ENCODE peak calls at places on chromosomes 1 and 21, in four cellular contexts. T is ovary, E is spleen, R is K562. D is an unnamed sample.

GRCh38 chr21:29332461-29333354 is 34.0 kb downstream of the BACH1 start:
- DNase-seq in E (no peak), T (no peak), R (no peak), D (no peak)

GRCh38 chr1:201309420-201309819 is 26.1 kb downstream of the PKP1 start:
- DNase-seq in T (no peak), R (peak), E (no peak), D (peak)

GRCh38 chr21:26965567-26966359 is 1.1 kb downstream of the ADAMTS5 start:
- DNase-seq in T (peak), R (no peak), E (peak), D (no peak)

GRCh38 chr1:176849281-176849680 is 315.2 kb downstream of the ASTN1 start:
- DNase-seq in R (no peak), E (no peak), T (no peak), D (no peak)

GRCh38 chr1:232486454-232487202 is 143.3 kb downstream of the SIPA1L2 start:
- DNase-seq in E (no peak), R (no peak), T (no peak), D (no peak)

GRCh38 chr1:32339363-32339978 is 3.4 kb upstream of the MARCKSL1 start:
- DNase-seq in T (no peak), R (peak), E (peak), D (no peak)

GRCh38 chr1:54253480-54253879 is 53.5 kb downstream of the MRPL37 start:
- DNase-seq in T (no peak), E (no peak), R (no peak), D (no peak)

GRCh38 chr1:230087722-230088115 is 20.7 kb downstream of the GALNT2 start:
- DNase-seq in E (no peak), T (no peak), R (no peak), D (no peak)

GRCh38 chr1:118185083-118185899 is at the start of gene SPAG17:
- DNase-seq in E (no peak), T (peak), R (peak), D (peak)

GRCh38 chr1:68051475-68051874 is 1.0 kb upstream of the DIRAS3 start:
- DNase-seq in E (peak), T (peak), R (no peak), D (no peak)

GRCh38 chr21:33286600-33287456 is 20.7 kb downstream of the IL10RB start:
- DNase-seq in T (peak), E (no peak), R (no peak), D (no peak)

GRCh38 chr1:74771913-74772515 is 39.1 kb downstream of the TYW3 start:
- DNase-seq in E (no peak), T (no peak), R (peak), D (no peak)

GRCh38 chr1:12549460-12550349 is 68.3 kb downstream of the DHRS3 start:
- DNase-seq in R (peak), E (no peak), T (peak), D (peak)

GRCh38 chr1:231861541-231862481 is 235.2 kb downstream of the DISC1 start:
- DNase-seq in E (no peak), R (no peak), T (no peak), D (no peak)

GRCh38 chr1:18955442-18956188 is 861 bp downstream of the IFFO2 start:
- DNase-seq in T (peak), R (peak), E (peak), D (no peak)

GRCh38 chr1:234721476-234722266 is 111.7 kb upstream of the IRF2BP2 start:
- DNase-seq in E (no peak), R (peak), T (peak), D (no peak)

GRCh38 chr1:234716907-234717375 is 107.0 kb upstream of the IRF2BP2 start:
- DNase-seq in R (no peak), T (no peak), E (no peak), D (no peak)

GRCh38 chr1:234719454-234720258 is 109.7 kb upstream of the IRF2BP2 start:
- DNase-seq in T (no peak), R (no peak), E (no peak), D (no peak)

GRCh38 chr1:234720709-234721436 is 110.9 kb upstream of the IRF2BP2 start:
- DNase-seq in T (no peak), R (no peak), E (no peak), D (peak)

GRCh38 chr1:234718509-234719453 is 108.8 kb upstream of the IRF2BP2 start:
- DNase-seq in R (no peak), T (no peak), E (no peak), D (no peak)
- H3K4me3 ChIP-seq in R (no peak), T (no peak), E (no peak), D (no peak)

DNA sequence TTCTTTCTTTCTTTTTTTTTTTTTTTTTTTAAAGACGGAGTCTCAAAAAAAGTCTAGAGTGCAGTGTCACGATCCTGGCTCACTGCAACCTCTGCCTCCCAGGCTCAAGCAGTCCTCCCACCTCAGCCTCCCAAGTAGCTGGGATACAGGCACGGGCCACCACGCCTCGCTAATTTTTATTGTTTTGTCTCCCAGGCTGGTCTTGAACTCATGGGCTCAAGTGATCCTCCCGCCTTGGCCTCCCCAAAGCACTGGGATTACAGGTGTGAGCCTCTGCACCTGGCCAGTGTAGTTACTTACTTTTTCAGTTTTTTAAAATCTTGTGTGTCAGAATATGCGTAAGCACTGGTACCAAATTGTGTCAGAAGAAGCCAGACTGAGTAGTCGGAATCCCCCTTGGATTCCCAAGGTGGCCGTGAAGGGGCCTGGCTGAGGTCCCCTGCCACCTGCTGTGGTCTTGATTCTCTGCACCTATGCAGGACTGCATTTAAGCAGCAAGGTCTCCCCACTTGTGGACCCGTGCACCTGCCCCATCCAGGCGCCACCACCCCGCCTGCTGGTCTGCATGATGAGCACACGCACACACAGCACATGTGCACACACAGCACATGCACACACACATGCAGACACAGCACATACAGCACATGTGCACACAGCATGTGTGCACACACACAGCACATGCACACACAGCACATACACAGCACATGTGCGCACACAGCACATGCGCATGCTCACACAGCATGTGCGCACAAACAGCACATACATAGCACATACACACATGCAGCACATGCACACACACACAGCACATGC is 47.5 kb downstream of the PCNT start:
- DNase-seq in R (no peak), T (no peak), E (no peak), D (no peak)
- TF ChIP-seq CTCF in R (no peak), T (no peak), E (no peak), D (no peak)

GRCh38 chr1:179448429-179449149 is 82.8 kb downstream of the AXDND1 start:
- DNase-seq in R (peak), T (no peak), E (no peak), D (no peak)
- TF ChIP-seq POLR2A in R (no peak), T (no peak), E (no peak), D (no peak)

GRCh38 chr1:39689635-39690034 is 1.6 kb downstream of the HPCAL4 start:
- DNase-seq in E (no peak), T (no peak), R (no peak), D (no peak)

GRCh38 chr1:39690225-39690624 is 1.0 kb downstream of the HPCAL4 start:
- DNase-seq in E (no peak), T (no peak), R (no peak), D (no peak)

GRCh38 chr1:39691383-39692151 is at the start of gene HPCAL4:
- DNase-seq in T (peak), E (peak), R (peak), D (peak)

GRCh38 chr1:39692152-39693064 is 1.2 kb upstream of the HPCAL4 start:
- DNase-seq in E (no peak), R (no peak), T (peak), D (no peak)

GRCh38 chr1:39690943-39691382 is 270 bp downstream of the HPCAL4 start:
- DNase-seq in T (no peak), R (no peak), E (no peak), D (no peak)
- H3K4me3 ChIP-seq in T (peak), R (peak), E (peak), D (no peak)

DNA sequence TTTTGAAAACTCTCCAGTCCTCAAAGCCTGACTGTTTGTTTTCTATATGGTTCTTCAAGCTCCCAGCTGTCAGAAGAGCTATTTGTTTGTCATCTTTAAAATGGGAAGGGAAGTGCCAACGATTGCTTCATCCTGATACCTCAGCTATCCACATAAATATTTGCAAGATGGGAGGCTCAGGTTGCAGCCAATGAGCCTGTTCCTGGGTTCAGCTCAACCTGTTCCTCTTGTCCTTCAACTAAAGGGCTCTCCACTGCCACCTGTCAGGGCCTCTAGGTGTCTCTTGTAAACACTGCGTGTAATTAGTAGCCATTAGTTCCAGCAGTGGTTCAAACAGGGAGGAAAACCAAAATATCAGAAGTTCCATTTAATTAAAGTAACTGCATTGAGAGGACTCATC is 445.1 kb downstream of the AJAP1 start:
- DNase-seq in T (no peak), R (no peak), E (no peak), D (no peak)
- TF ChIP-seq CTCF in T (no peak), R (no peak), E (no peak), D (no peak)

GRCh38 chr1:109396971-109397370 is 747 bp downstream of the SORT1 start:
- DNase-seq in E (no peak), T (no peak), R (peak), D (no peak)

GRCh38 chr1:109396513-109396839 is 1.2 kb downstream of the SORT1 start:
- DNase-seq in R (no peak), T (no peak), E (no peak), D (no peak)

GRCh38 chr1:109398343-109399225 is 866 bp upstream of the SORT1 start:
- DNase-seq in T (no peak), E (no peak), R (no peak), D (no peak)

GRCh38 chr1:109399326-109399957 is 1.7 kb upstream of the SORT1 start:
- DNase-seq in E (no peak), R (peak), T (no peak), D (no peak)

DNA sequence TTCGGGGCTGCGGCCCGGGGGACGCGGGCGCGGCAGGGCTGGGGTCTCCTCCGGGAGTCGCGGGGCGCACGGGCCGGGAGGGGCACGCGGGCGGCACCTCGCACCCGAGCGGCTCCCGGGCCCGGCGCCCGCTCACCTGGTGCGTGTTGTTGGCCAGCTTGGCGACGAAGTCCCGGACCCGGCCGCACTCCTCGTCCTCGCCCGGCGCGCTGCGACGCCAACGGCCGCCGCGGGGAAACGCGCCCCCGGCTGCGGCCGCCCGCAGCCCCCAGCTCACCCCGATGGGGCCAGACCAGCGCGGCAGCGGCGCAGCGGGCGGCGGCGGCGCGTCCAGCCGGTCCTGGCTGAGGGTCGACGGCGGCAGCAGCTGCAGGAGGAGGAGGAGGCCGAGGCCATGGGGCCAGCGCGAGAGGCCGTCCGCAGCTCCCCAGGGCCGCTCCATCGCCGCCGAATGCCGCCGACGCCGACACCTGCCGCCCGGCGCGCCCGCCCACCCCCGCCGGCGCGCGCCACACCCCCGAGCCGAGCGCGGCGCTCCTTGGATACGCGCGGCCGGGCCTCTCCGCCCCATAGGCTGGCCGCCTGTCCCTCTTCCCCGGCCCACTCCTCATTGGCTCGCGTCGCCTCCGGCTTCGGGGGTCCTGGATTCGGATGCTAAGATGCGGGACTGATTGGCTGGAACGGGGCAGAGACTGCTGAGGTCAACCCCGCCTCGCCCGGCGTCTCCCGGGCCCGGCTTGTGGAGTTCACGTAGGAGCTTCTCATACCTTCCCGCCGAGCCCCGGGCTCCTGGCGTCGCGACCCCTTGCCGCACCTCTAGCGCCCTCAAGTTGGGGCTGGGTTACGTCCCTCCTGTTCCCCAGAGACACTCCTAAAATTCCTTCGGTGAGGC is at the start of gene SORT1:
- DNase-seq in T (peak), R (peak), E (peak), D (peak)
- TF ChIP-seq POLR2A in T (no peak), R (no peak), E (no peak), D (no peak)

DNA sequence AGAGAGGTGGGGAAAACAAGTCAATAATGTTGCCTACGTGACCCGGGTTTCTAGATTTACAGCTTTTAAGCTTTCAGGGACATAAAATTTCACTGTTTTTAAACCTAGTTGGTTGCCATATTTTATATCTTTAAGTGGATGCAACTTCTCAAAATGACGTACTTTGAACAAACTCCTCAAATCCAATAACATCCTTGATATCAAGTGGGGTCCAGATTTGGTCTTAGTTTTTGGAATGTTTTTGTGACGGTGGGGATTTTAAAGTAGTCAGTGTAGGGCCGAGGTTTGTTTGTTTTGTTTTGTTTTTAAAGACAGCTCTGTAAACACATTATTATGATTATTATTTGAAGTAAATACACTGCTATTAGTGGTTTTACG is 452 bp downstream of the CDKN2C start:
- DNase-seq in E (no peak), T (no peak), R (no peak), D (no peak)
- H3K4me3 ChIP-seq in E (peak), T (peak), R (peak), D (peak)

GRCh38 chr1:206468571-206468970 is 1.7 kb upstream of the IKBKE start:
- DNase-seq in E (peak), R (no peak), T (no peak), D (no peak)
- TF ChIP-seq CTCF in E (no peak), R (no peak), T (no peak), D (no peak)

GRCh38 chr1:239960387-239960786 is 131.3 kb upstream of the FMN2 start:
- DNase-seq in R (no peak), E (no peak), T (no peak), D (no peak)

GRCh38 chr1:239958063-239958462 is 133.6 kb upstream of the FMN2 start:
- DNase-seq in E (no peak), T (no peak), R (no peak), D (no peak)

GRCh38 chr1:239963861-239964260 is 127.8 kb upstream of the FMN2 start:
- DNase-seq in R (no peak), E (no peak), T (no peak), D (no peak)
- TF ChIP-seq POLR2A in R (no peak), E (no peak), T (no peak), D (no peak)

D was measured in lower leg skin.